ENCODE peak calls at places on chromosomes 4 and X, in six cellular contexts. K is GM13976, S is AG08395, R is NCI-H2081, H is lower leg skin, X is A549. V is an unnamed sample.

GRCh38 chr4:130238121-130238520 is 1142.2 kb downstream of the C4orf33 start:
- DNase-seq in X (no peak), H (no peak), R (no peak), S (no peak), K (no peak), V (no peak)

GRCh38 chrX:48834383-48834709 is 1.1 kb downstream of the PCSK1N start:
- DNase-seq in H (no peak), R (peak), X (peak), S (no peak), K (no peak), V (no peak)

GRCh38 chr4:141898336-141898735 is 262.0 kb downstream of the IL15 start:
- DNase-seq in X (no peak), H (no peak), K (no peak), R (no peak), S (no peak), V (no peak)

GRCh38 chrX:71214604-71215334 is 8.3 kb upstream of the GJB1 start:
- DNase-seq in H (no peak), R (peak), K (no peak), S (no peak), X (no peak), V (no peak)

GRCh38 chr4:126750723-126751122 is 882.0 kb upstream of the INTU start:
- DNase-seq in K (no peak), X (no peak), S (no peak), H (no peak), R (no peak), V (no peak)

GRCh38 chrX:42955349-42955748 is 177.4 kb upstream of the PPP1R2C start:
- DNase-seq in K (peak), X (no peak), S (no peak), R (no peak), H (no peak), V (no peak)

GRCh38 chr4:24057915-24058559 is 168.2 kb upstream of the PPARGC1A start:
- DNase-seq in S (no peak), H (no peak), K (no peak), X (no peak), R (no peak), V (no peak)

GRCh38 chrX:24659106-24659505 is 12.0 kb upstream of the PCYT1B start:
- DNase-seq in R (peak), H (no peak), X (no peak), S (no peak), K (no peak), V (no peak)

GRCh38 chrX:21811832-21812231 is 27.6 kb upstream of the MBTPS2 start:
- DNase-seq in R (no peak), S (no peak), K (no peak), H (no peak), X (no peak), V (no peak)

GRCh38 chrX:2351321-2351720 is 149.5 kb downstream of the DHRSX start:
- DNase-seq in K (no peak), X (peak), H (no peak), S (peak), R (no peak), V (no peak)

V was measured in T-helper 2 cell.